ENCODE peak calls at places on chromosomes 16 and 17, in five cellular contexts. I, M, G, Q and E are unnamed samples.

GRCh38 chr17:1730345-1731193 is 6.1 kb downstream of the WDR81 start:
- DNase-seq in I (no peak), M (no peak), G (peak), Q (peak), E (no peak)

GRCh38 chr16:60329110-60329509 is 1595.0 kb upstream of the GOT2 start:
- DNase-seq in I (no peak), M (no peak), G (no peak), Q (no peak), E (no peak)

GRCh38 chr16:83802135-83802534 is 5.6 kb upstream of the HSBP1 start:
- DNase-seq in I (no peak), M (no peak), G (no peak), Q (no peak), E (no peak)

GRCh38 chr16:89842471-89843408 is 14.5 kb downstream of the SPIRE2 start:
- DNase-seq in I (no peak), M (no peak), G (no peak), Q (no peak), E (no peak)

GRCh38 chr16:261031-261691 is 14.6 kb downstream of the RGS11 start:
- DNase-seq in I (no peak), M (no peak), G (no peak), Q (no peak), E (no peak)

GRCh38 chr17:20122236-20122879 is 113.2 kb downstream of the SPECC1 start:
- DNase-seq in I (no peak), M (no peak), G (no peak), Q (no peak), E (no peak)

GRCh38 chr17:16928406-16929280 is 43.3 kb downstream of the TNFRSF13B start:
- DNase-seq in I (no peak), M (no peak), G (no peak), Q (no peak), E (no peak)

GRCh38 chr16:89687092-89687940 is 827 bp downstream of the CDK10 start:
- DNase-seq in I (no peak), M (no peak), G (peak), Q (no peak), E (no peak)

GRCh38 chr16:4182581-4183257 is 59.2 kb downstream of the SRL start:
- DNase-seq in I (no peak), M (no peak), G (no peak), Q (no peak), E (no peak)

GRCh38 chr17:67241719-67242341 is 3.2 kb downstream of the HELZ start:
- DNase-seq in I (no peak), M (no peak), G (no peak), Q (no peak), E (no peak)

GRCh38 chr17:73546121-73546520 is 98.1 kb downstream of the SDK2 start:
- DNase-seq in I (no peak), M (no peak), G (no peak), Q (no peak), E (no peak)

GRCh38 chr17:45342871-45343526 is 26.2 kb upstream of the MAP3K14 start:
- DNase-seq in I (no peak), M (no peak), G (no peak), Q (no peak), E (no peak)

GRCh38 chr17:610285-610684 is 104.4 kb downstream of the VPS53 start:
- DNase-seq in I (no peak), M (no peak), G (no peak), Q (no peak), E (no peak)

GRCh38 chr17:72976971-72977767 is 115.3 kb downstream of the SLC39A11 start:
- DNase-seq in I (no peak), M (no peak), G (no peak), Q (peak), E (no peak)

GRCh38 chr17:50545306-50545705 is 1.7 kb upstream of the SPATA20 start:
- DNase-seq in I (no peak), M (no peak), G (peak), Q (no peak), E (no peak)

GRCh38 chr17:57109393-57110151 is 24.5 kb downstream of the AKAP1 start:
- DNase-seq in I (no peak), M (no peak), G (peak), Q (no peak), E (no peak)

GRCh38 chr16:57619606-57620315 is 8.7 kb upstream of the ADGRG1 start:
- DNase-seq in I (no peak), M (no peak), G (peak), Q (no peak), E (no peak)

GRCh38 chr16:25692307-25692706 is 548 bp downstream of the HS3ST4 start:
- DNase-seq in I (peak), M (no peak), G (no peak), Q (no peak), E (no peak)

GRCh38 chr17:15444805-15445204 is 22.6 kb downstream of the CDRT4 start:
- DNase-seq in I (no peak), M (no peak), G (no peak), Q (no peak), E (no peak)

GRCh38 chr16:29876578-29877249 is 13.7 kb upstream of the CDIPT start:
- DNase-seq in I (no peak), M (no peak), G (peak), Q (no peak), E (peak)

GRCh38 chr17:78329263-78330059 is 30.4 kb downstream of the SOCS3 start:
- DNase-seq in I (no peak), M (no peak), G (no peak), Q (peak), E (no peak)

GRCh38 chr17:6101706-6102105 is 31.5 kb downstream of the WSCD1 start:
- DNase-seq in I (no peak), M (no peak), G (no peak), Q (no peak), E (no peak)

GRCh38 chr17:62780273-62780672 is 27.8 kb downstream of the MARCHF10 start:
- DNase-seq in I (no peak), M (no peak), G (no peak), Q (no peak), E (no peak)

GRCh38 chr17:2155482-2156051 is 100.7 kb downstream of the HIC1 start:
- DNase-seq in I (no peak), M (no peak), G (no peak), Q (no peak), E (no peak)

GRCh38 chr16:50318796-50319578 is 49.8 kb downstream of the BRD7 start:
- DNase-seq in I (no peak), M (no peak), G (no peak), Q (no peak), E (no peak)

GRCh38 chr16:102060-102855 is 24.2 kb downstream of the MPG start:
- DNase-seq in I (no peak), M (no peak), G (no peak), Q (peak), E (no peak)

GRCh38 chr16:106623-107324 is 28.7 kb downstream of the MPG start:
- DNase-seq in I (peak), M (no peak), G (no peak), Q (no peak), E (peak)

GRCh38 chr16:57532251-57532625 is 4.1 kb downstream of the CCDC102A start:
- DNase-seq in I (no peak), M (no peak), G (peak), Q (no peak), E (no peak)

GRCh38 chr17:49815761-49816281 is 27.3 kb downstream of the KAT7 start:
- DNase-seq in I (peak), M (no peak), G (no peak), Q (no peak), E (no peak)

GRCh38 chr17:80694085-80694991 is 149.7 kb downstream of the RPTOR start:
- DNase-seq in I (no peak), M (no peak), G (no peak), Q (no peak), E (no peak)

GRCh38 chr17:83118071-83118841 is 38.8 kb downstream of the METRNL start:
- DNase-seq in I (no peak), M (no peak), G (no peak), Q (no peak), E (no peak)

GRCh38 chr16:89014611-89015230 is 37.7 kb upstream of the CBFA2T3 start:
- DNase-seq in I (no peak), M (no peak), G (peak), Q (no peak), E (no peak)

GRCh38 chr17:81203136-81203535 is 19.6 kb downstream of the CEP131 start:
- DNase-seq in I (no peak), M (no peak), G (no peak), Q (no peak), E (no peak)

GRCh38 chr17:78901806-78902205 is 1.2 kb downstream of the CEP295NL start:
- DNase-seq in I (no peak), M (no peak), G (no peak), Q (no peak), E (no peak)